ENCODE peak calls at places on chromosomes 11 and 22, in ten cellular contexts. N is CD4-positive, alpha-beta T cell; E is heart left ventricle; G is SJSA1; V is heart right ventricle; R is SJCRH30; U is GM23248; X is AG04450; O is A549; Q is fibroblast of lung. K is an unnamed sample.
A peak's percentile ranks its signal among the peaks of the same experiment; 100 is the strongest.

GRCh38 chr11:78372114-78372768 is 45.4 kb downstream of the GAB2 start:
- DNase-seq in Q (no peak), X (no peak), U (no peak), G (no peak), O (no peak), R (peak; percentile 22), E (no peak), N (no peak), V (no peak), K (no peak)

GRCh38 chr11:59918987-59919589 is 19.1 kb upstream of the OOSP1 start:
- DNase-seq in N (no peak), Q (peak; percentile 47), X (no peak), V (no peak), U (peak; percentile 85), E (no peak), R (peak; percentile 78), G (peak; percentile 29), O (peak; percentile 40), K (no peak)

GRCh38 chr11:83033972-83034672 is 37.6 kb downstream of the RAB30 start:
- DNase-seq in R (peak; percentile 94), G (no peak), X (no peak), V (peak; percentile 24), N (no peak), E (peak; percentile 66), U (peak; percentile 93), Q (peak; percentile 88), O (no peak), K (no peak)

GRCh38 chr11:78061088-78061920 is 2.4 kb upstream of the THRSP start:
- DNase-seq in Q (no peak), O (no peak), N (no peak), V (peak; percentile 57), X (no peak), U (no peak), G (no peak), R (no peak), E (peak; percentile 83), K (no peak)

GRCh38 chr11:1119282-1120146 is 38.2 kb upstream of the MUC5AC start:
- DNase-seq in E (no peak), G (no peak), U (no peak), N (no peak), R (no peak), V (no peak), O (no peak), Q (no peak), X (no peak), K (no peak)

GRCh38 chr11:116130122-116130521 is 625.9 kb upstream of the CADM1 start:
- DNase-seq in E (no peak), R (no peak), V (no peak), G (no peak), X (no peak), Q (no peak), U (no peak), N (no peak), O (no peak), K (no peak)

GRCh38 chr11:45390407-45390806 is 104.3 kb upstream of the SYT13 start:
- DNase-seq in U (peak; percentile 40), V (no peak), O (no peak), Q (no peak), N (no peak), X (no peak), G (no peak), R (no peak), E (no peak), K (peak; percentile 35)

GRCh38 chr11:12280838-12281565 is 96.4 kb upstream of the PARVA start:
- DNase-seq in Q (peak; percentile 83), N (no peak), O (no peak), X (no peak), R (no peak), U (peak; percentile 57), E (no peak), G (no peak), V (no peak), K (no peak)

GRCh38 chr11:108497317-108498045 is 703 bp downstream of the POGLUT3 start:
- DNase-seq in U (peak; percentile 99), N (peak; percentile 64), X (peak; percentile 97), V (peak; percentile 77), O (peak; percentile 88), Q (peak; percentile 99), R (peak; percentile 92), E (peak; percentile 87), G (peak; percentile 83), K (peak; percentile 95)

GRCh38 chr11:35618497-35619029 is 303 bp downstream of the FJX1 start:
- DNase-seq in V (peak; percentile 31), Q (peak; percentile 50), N (no peak), O (no peak), X (no peak), R (peak; percentile 54), E (no peak), G (no peak), U (peak; percentile 84), K (peak; percentile 48)

GRCh38 chr22:44031111-44031963 is 7.2 kb downstream of the PARVB start:
- DNase-seq in Q (no peak), N (no peak), U (no peak), E (no peak), R (no peak), O (no peak), G (no peak), V (no peak), X (no peak), K (peak; percentile 48)

GRCh38 chr22:44030702-44031082 is 6.6 kb downstream of the PARVB start:
- DNase-seq in E (no peak), G (no peak), Q (no peak), U (no peak), O (no peak), X (no peak), V (no peak), N (no peak), R (no peak), K (peak; percentile 52)

GRCh38 chr22:44033689-44034088 is 9.6 kb downstream of the PARVB start:
- DNase-seq in E (peak; percentile 41), G (no peak), Q (no peak), V (no peak), R (peak; percentile 83), X (peak; percentile 21), O (no peak), N (no peak), U (no peak), K (no peak)

GRCh38 chr22:44032126-44032730 is 8.1 kb downstream of the PARVB start:
- DNase-seq in R (peak; percentile 17), O (no peak), G (no peak), E (no peak), N (no peak), V (no peak), X (no peak), Q (peak; percentile 60), U (no peak), K (no peak)

GRCh38 chr22:44033287-44033686 is 9.2 kb downstream of the PARVB start:
- DNase-seq in O (no peak), E (no peak), U (no peak), X (no peak), Q (no peak), R (peak; percentile 6), V (no peak), N (no peak), G (no peak), K (no peak)
- H3K27ac ChIP-seq in O (no peak overlapping the region), E (no peak overlapping the region), U (no peak overlapping the region), X (no peak overlapping the region), Q (no peak overlapping the region), R (peak overlapping the region; percentile 22), V (no peak overlapping the region), N (no peak overlapping the region), G (no peak overlapping the region), K (no peak overlapping the region)

GRCh38 chr11:17716807-17717206 is 2.6 kb upstream of the MYOD1 start:
- DNase-seq in N (no peak), G (no peak), O (no peak), Q (no peak), R (peak; percentile 70), X (no peak), E (no peak), U (no peak), V (no peak), K (no peak)

GRCh38 chr11:17719028-17719939 is at the start of gene MYOD1:
- DNase-seq in V (no peak), N (no peak), U (peak; percentile 21), Q (peak; percentile 24), O (peak; percentile 43), X (no peak), G (no peak), R (peak; percentile 100), E (no peak), K (no peak)

GRCh38 chr11:17719940-17720795 is 797 bp downstream of the MYOD1 start:
- DNase-seq in U (peak; percentile 23), E (no peak), Q (peak; percentile 38), R (peak; percentile 73), O (peak; percentile 34), V (no peak), X (no peak), N (no peak), G (no peak), K (no peak)

GRCh38 chr11:17718510-17718962 is 835 bp upstream of the MYOD1 start:
- DNase-seq in X (no peak), O (no peak), U (no peak), N (no peak), Q (no peak), V (no peak), E (no peak), G (no peak), R (peak; percentile 58), K (no peak)

GRCh38 chr11:17718015-17718414 is 1.4 kb upstream of the MYOD1 start:
- DNase-seq in Q (no peak), O (no peak), U (no peak), R (peak; percentile 52), X (no peak), N (no peak), E (no peak), G (no peak), V (no peak), K (no peak)
- H3K27ac ChIP-seq in Q (no peak overlapping the region), O (no peak overlapping the region), U (no peak overlapping the region), R (peak overlapping the region; percentile 92), X (no peak overlapping the region), N (no peak overlapping the region), E (no peak overlapping the region), G (no peak overlapping the region), V (no peak overlapping the region), K (no peak overlapping the region)

DNA sequence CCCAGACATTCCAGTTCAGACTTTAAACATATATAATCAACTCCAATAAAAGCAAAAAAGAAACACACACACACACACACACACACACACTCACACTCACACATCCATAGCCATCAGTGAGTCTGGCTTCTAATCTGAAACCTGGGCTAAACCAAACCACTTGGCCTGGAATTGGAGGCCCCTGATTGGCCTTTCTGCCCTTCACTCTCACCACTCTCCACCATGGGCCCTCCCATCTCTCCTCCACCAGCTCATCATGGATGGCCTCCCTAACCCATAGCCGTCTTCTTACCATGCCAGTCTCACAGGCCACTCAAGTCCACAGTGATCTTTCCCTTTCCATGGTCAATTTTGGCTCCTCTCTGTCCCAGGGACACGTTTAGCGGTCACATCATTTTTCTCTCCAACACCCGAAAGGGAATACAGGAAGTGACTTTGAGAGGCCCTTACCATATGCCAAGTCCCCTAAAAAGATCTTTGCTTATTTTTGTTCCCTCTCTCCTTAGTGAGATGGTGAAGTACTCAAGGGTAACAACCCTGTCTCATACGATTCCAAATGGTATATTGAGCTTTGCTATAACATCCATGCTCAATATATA is 66.6 kb downstream of the ENDOD1 start:
- DNase-seq in E (no peak), U (no peak), G (no peak), Q (no peak), V (no peak), O (no peak), X (no peak), R (no peak), N (no peak), K (no peak)
- H3K27ac ChIP-seq in E (no peak overlapping the region), U (no peak overlapping the region), G (no peak overlapping the region), Q (no peak overlapping the region), V (no peak overlapping the region), O (no peak overlapping the region), X (no peak overlapping the region), R (no peak overlapping the region), N (no peak overlapping the region), K (peak overlapping the region; percentile 89)

GRCh38 chr11:120566176-120566575 is 54.6 kb downstream of the GRIK4 start:
- DNase-seq in N (no peak), Q (peak; percentile 75), R (no peak), X (no peak), V (no peak), E (no peak), U (peak; percentile 26), O (no peak), G (no peak), K (no peak)
- H3K27ac ChIP-seq in N (no peak overlapping the region), Q (no peak overlapping the region), R (no peak overlapping the region), X (no peak overlapping the region), V (no peak overlapping the region), E (no peak overlapping the region), U (peak overlapping the region; percentile 7), O (no peak overlapping the region), G (no peak overlapping the region), K (no peak overlapping the region)